ENCODE peak calls at places on chromosomes 16 and 17, in four cellular contexts. J is fibroblast of mammary gland, X is mesothelial cell of epicardium, G is neural progenitor cell. W is an unnamed sample.

GRCh38 chr17:17236295-17237025 is 508 bp downstream of the FLCN start:
- DNase-seq in X (no peak), G (peak), J (peak), W (no peak)

GRCh38 chr17:67615011-67615561 is 102.7 kb upstream of the NOL11 start:
- DNase-seq in J (no peak), G (peak), X (no peak), W (no peak)

GRCh38 chr16:37511-37910 is 15.9 kb downstream of the POLR3K start:
- DNase-seq in G (no peak), X (no peak), J (peak), W (no peak)

GRCh38 chr17:9371019-9371418 is 204.6 kb downstream of the STX8 start:
- DNase-seq in G (no peak), X (no peak), J (peak), W (peak)

GRCh38 chr17:927611-928461 is 51.7 kb downstream of the NXN start:
- DNase-seq in J (peak), X (no peak), G (peak), W (peak)

GRCh38 chr16:87956169-87956770 is 5.0 kb downstream of the BANP start:
- DNase-seq in J (peak), X (no peak), G (peak), W (no peak)

GRCh38 chr17:17505151-17505550 is 9.0 kb upstream of the RASD1 start:
- DNase-seq in G (no peak), J (no peak), X (no peak), W (no peak)

GRCh38 chr16:67805718-67806427 is 487 bp downstream of the RANBP10 start:
- DNase-seq in G (peak), X (no peak), J (no peak), W (no peak)

GRCh38 chr17:45320349-45320930 is 3.6 kb upstream of the MAP3K14 start:
- DNase-seq in G (no peak), X (no peak), J (peak), W (peak)

GRCh38 chr16:86987746-86988670 is 329.2 kb downstream of the C16orf95 start:
- DNase-seq in X (no peak), J (no peak), G (no peak), W (no peak)

GRCh38 chr17:8857919-8858318 is 9.6 kb downstream of the PIK3R6 start:
- DNase-seq in J (peak), X (no peak), G (no peak), W (no peak)

GRCh38 chr17:34852614-34853013 is 108.6 kb downstream of the CCT6B start:
- DNase-seq in J (no peak), X (no peak), G (no peak), W (no peak)

GRCh38 chr17:32314636-32315035 is 27.3 kb downstream of the C17orf75 start:
- DNase-seq in X (no peak), G (no peak), J (no peak), W (no peak)

GRCh38 chr16:76910931-76911330 is 280.1 kb upstream of the MON1B start:
- DNase-seq in G (no peak), J (peak), X (no peak), W (peak)

GRCh38 chr17:28406478-28406824 is 439 bp upstream of the SLC46A1 start:
- DNase-seq in X (no peak), G (peak), J (peak), W (no peak)

GRCh38 chr17:77769215-77769614 is 189.3 kb upstream of the TNRC6C start:
- DNase-seq in G (no peak), J (peak), X (no peak), W (peak)

GRCh38 chr16:26454102-26454501 is 612.6 kb upstream of the C16orf82 start:
- DNase-seq in J (peak), G (no peak), X (no peak), W (no peak)

GRCh38 chr17:47064684-47065083 is 85.6 kb upstream of the RPRML start:
- DNase-seq in G (no peak), X (no peak), J (no peak), W (no peak)

GRCh38 chr16:83574388-83574787 is 233.4 kb upstream of the HSBP1 start:
- DNase-seq in J (peak), G (no peak), X (no peak), W (peak)

GRCh38 chr17:16428098-16428882 is 12.9 kb downstream of the TRPV2 start:
- DNase-seq in G (peak), X (peak), J (peak), W (peak)

GRCh38 chr17:21353326-21354010 is 22.7 kb upstream of the KCNJ12 start:
- DNase-seq in J (peak), G (no peak), X (no peak), W (no peak)

GRCh38 chr16:81779540-81780320 is 639 bp downstream of the PLCG2 start:
- DNase-seq in G (peak), J (no peak), X (no peak), W (no peak)

GRCh38 chr17:8005951-8006730 is 3.7 kb downstream of the GUCY2D start:
- DNase-seq in G (no peak), J (no peak), X (no peak), W (no peak)

GRCh38 chr17:72826602-72827001 is 265.9 kb downstream of the SLC39A11 start:
- DNase-seq in J (peak), G (no peak), X (no peak), W (peak)

GRCh38 chr16:18942069-18942468 is 15.9 kb upstream of the SMG1 start:
- DNase-seq in J (no peak), G (no peak), X (no peak), W (no peak)

GRCh38 chr17:63095459-63095858 is 129.4 kb downstream of the TANC2 start:
- DNase-seq in G (no peak), J (no peak), X (no peak), W (no peak)

GRCh38 chr16:28186752-28187151 is 25.0 kb downstream of the XPO6 start:
- DNase-seq in X (no peak), G (no peak), J (peak), W (no peak)

W was measured in H4.